ENCODE peak calls at places on chromosomes 13 and 19, in seven cellular contexts. G is osteoblast; A is Karpas-422; Y is psoas muscle; K is esophagus squamous epithelium; R is CD8-positive, alpha-beta memory T cell; Z is vagina. H is an unnamed sample.

GRCh38 chr19:18428837-18429674 is 8.9 kb downstream of the ISYNA1 start:
- DNase-seq in G (peak; percentile 99), A (peak; percentile 95), Y (peak; percentile 70), K (no peak), R (peak; percentile 97), Z (no peak), H (peak; percentile 83)

GRCh38 chr13:88919970-88920628 is 1248.9 kb downstream of the SLITRK5 start:
- DNase-seq in G (no peak), A (no peak), Y (no peak), K (no peak), R (no peak), Z (no peak), H (no peak)

GRCh38 chr19:35856546-35857149 is at the start of gene KIRREL2:
- DNase-seq in G (peak; percentile 85), A (no peak), Y (no peak), K (no peak), R (peak; percentile 58), Z (no peak), H (peak; percentile 48)

GRCh38 chr19:38655148-38655824 is 7.8 kb downstream of the ACTN4 start:
- DNase-seq in G (peak; percentile 62), A (no peak), Y (no peak), K (no peak), R (no peak), Z (no peak), H (no peak)

GRCh38 chr13:29595380-29596063 is at the start of gene SLC7A1:
- DNase-seq in G (peak; percentile 99), A (peak; percentile 96), Y (peak; percentile 80), K (peak; percentile 16), R (peak; percentile 85), Z (no peak), H (peak; percentile 94)

GRCh38 chr19:41701401-41702075 is 6.9 kb upstream of the CEACAM5 start:
- DNase-seq in G (no peak), A (peak; percentile 72), Y (no peak), K (no peak), R (no peak), Z (peak; percentile 44), H (peak; percentile 20)

GRCh38 chr13:46295531-46296464 is 84.1 kb downstream of the LRRC63 start:
- DNase-seq in G (peak; percentile 76), A (peak; percentile 47), Y (peak; percentile 20), K (no peak), R (peak; percentile 88), Z (no peak), H (peak; percentile 69)

GRCh38 chr13:53201454-53202225 is 173.0 kb downstream of the OLFM4 start:
- DNase-seq in G (peak; percentile 58), A (no peak), Y (peak; percentile 9), K (no peak), R (no peak), Z (no peak), H (no peak)

GRCh38 chr19:18879579-18880373 is 16.2 kb downstream of the CERS1 start:
- DNase-seq in G (no peak), A (peak; percentile 95), Y (no peak), K (no peak), R (no peak), Z (no peak), H (peak; percentile 83)

GRCh38 chr13:77902319-77902963 is 16.2 kb downstream of the EDNRB start:
- DNase-seq in G (no peak), A (no peak), Y (no peak), K (no peak), R (no peak), Z (no peak), H (no peak)

GRCh38 chr13:43129511-43130130 is 106.2 kb downstream of the DNAJC15 start:
- DNase-seq in G (no peak), A (peak; percentile 72), Y (no peak), K (no peak), R (no peak), Z (no peak), H (no peak)

GRCh38 chr13:23609414-23610186 is 39.4 kb downstream of the TNFRSF19 start:
- DNase-seq in G (no peak), A (no peak), Y (no peak), K (no peak), R (no peak), Z (no peak), H (no peak)

GRCh38 chr19:7492142-7493055 is 3.6 kb upstream of the PEX11G start:
- DNase-seq in G (no peak), A (no peak), Y (no peak), K (no peak), R (no peak), Z (no peak), H (no peak)

GRCh38 chr19:7494416-7495098 is 5.7 kb upstream of the PEX11G start:
- DNase-seq in G (peak; percentile 87), A (no peak), Y (peak; percentile 40), K (no peak), R (no peak), Z (no peak), H (no peak)

GRCh38 chr19:7486923-7487322 is 1.9 kb downstream of the PEX11G start:
- DNase-seq in G (peak; percentile 81), A (no peak), Y (no peak), K (no peak), R (no peak), Z (no peak), H (no peak)

GRCh38 chr19:7488736-7489353 is at the start of gene PEX11G:
- DNase-seq in G (peak; percentile 100), A (peak; percentile 95), Y (peak; percentile 92), K (peak; percentile 14), R (peak; percentile 91), Z (no peak), H (peak; percentile 80)

DNA sequence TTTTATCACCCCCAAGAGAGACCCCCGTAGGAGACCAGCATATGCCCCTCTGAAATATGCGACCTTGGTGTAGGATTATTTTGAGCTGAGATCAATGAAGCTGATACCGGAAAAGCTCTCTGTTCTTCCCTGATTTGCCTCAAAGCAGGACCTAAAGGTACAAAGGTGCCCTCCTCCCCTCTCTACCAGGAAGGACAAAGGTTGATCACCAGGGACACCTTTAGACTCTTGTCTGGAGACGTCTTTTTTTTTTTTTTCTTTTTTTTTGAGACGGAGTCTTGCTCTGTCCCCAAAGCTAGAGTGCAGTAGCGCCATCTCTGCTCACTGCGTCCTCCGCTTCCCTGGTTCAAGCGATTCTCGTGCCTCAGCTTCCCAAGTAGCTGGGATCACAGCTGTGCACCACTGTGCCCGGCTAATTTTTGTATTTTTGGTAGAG is 792 bp upstream of the PEX11G start:
- DNase-seq in G (peak; percentile 25), A (no peak), Y (no peak), K (no peak), R (no peak), Z (no peak), H (no peak)
- H3K27ac ChIP-seq in G (peak overlapping the region; percentile 92), A (no peak overlapping the region), Y (peak overlapping the region; percentile 86), K (peak overlapping the region; percentile 88), R (peak overlapping the region; percentile 72), Z (no peak overlapping the region), H (no peak overlapping the region)

GRCh38 chr13:31864307-31864706 is 125.0 kb downstream of the RXFP2 start:
- DNase-seq in G (no peak), A (no peak), Y (no peak), K (no peak), R (no peak), Z (no peak), H (no peak)

GRCh38 chr13:31869582-31869981 is 130.3 kb downstream of the RXFP2 start:
- DNase-seq in G (no peak), A (no peak), Y (no peak), K (no peak), R (no peak), Z (no peak), H (no peak)

GRCh38 chr13:31870511-31870910 is 131.2 kb downstream of the RXFP2 start:
- DNase-seq in G (no peak), A (no peak), Y (no peak), K (no peak), R (no peak), Z (no peak), H (no peak)

GRCh38 chr13:31866099-31866498 is 126.8 kb downstream of the RXFP2 start:
- DNase-seq in G (no peak), A (no peak), Y (no peak), K (no peak), R (no peak), Z (no peak), H (no peak)

GRCh38 chr13:31867709-31868108 is 128.4 kb downstream of the RXFP2 start:
- DNase-seq in G (no peak), A (no peak), Y (no peak), K (no peak), R (no peak), Z (no peak), H (no peak)
- H3K27ac ChIP-seq in G (no peak overlapping the region), A (no peak overlapping the region), Y (no peak overlapping the region), K (no peak overlapping the region), R (no peak overlapping the region), Z (no peak overlapping the region), H (no peak overlapping the region)

GRCh38 chr19:45863335-45863839 is 440 bp upstream of the SYMPK start:
- DNase-seq in G (no peak), A (no peak), Y (no peak), K (no peak), R (no peak), Z (no peak), H (no peak)

GRCh38 chr19:45862564-45863334 is at the start of gene SYMPK:
- DNase-seq in G (peak; percentile 100), A (peak; percentile 99), Y (peak; percentile 99), K (peak; percentile 95), R (peak; percentile 99), Z (peak; percentile 98), H (peak; percentile 99)

GRCh38 chr19:45862271-45862563 is 730 bp downstream of the SYMPK start:
- DNase-seq in G (no peak), A (no peak), Y (no peak), K (no peak), R (no peak), Z (no peak), H (no peak)

GRCh38 chr19:45863840-45864628 is at the start of gene FOXA3:
- DNase-seq in G (peak; percentile 92), A (peak; percentile 77), Y (peak; percentile 62), K (no peak), R (peak; percentile 71), Z (peak; percentile 82), H (peak; percentile 64)

DNA sequence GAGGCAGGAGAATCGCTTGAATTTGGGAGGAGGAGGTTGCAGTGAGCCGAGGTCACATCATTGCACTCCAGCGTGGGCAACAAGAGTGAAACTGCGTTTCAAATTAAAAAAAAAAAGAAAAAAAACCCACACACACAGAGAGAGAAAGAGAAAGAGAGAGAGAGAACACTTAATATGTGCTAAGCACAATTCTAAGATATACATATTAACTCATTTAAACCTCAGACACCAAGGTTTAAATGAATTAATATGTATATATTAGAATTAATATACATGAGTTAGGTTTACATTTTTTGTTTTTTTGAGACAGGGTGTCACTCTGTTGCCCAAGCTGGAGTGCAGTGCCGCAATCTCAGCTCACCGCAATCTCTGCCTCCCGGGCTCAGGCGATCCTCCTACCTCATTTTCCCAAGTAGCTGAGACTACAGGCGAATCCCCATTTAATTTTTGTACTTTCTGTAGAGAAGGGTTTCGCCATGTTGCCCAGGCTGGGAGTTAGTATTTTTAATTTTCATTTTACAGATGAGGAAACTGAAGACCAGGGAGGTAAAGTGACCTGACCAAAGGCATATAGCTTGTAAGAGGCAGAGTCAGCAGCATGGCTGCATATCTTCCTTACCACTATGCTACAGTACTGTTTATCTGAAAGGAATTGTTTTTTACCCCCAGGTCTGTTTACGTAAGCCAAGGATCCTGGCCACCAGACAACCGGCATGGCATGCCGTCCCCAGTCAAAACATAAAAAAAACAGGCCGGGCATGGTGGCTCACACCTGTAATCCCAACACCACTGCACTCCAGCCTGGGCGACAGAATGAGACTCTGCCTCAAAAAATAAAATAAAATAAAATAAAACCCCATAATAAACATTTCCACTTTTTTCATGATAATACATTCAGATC is 2.3 kb downstream of the SYMPK start:
- DNase-seq in G (no peak), A (no peak), Y (no peak), K (no peak), R (peak; percentile 7), Z (no peak), H (no peak)
- H3K27ac ChIP-seq in G (no peak overlapping the region), A (peak overlapping the region; percentile 40), Y (no peak overlapping the region), K (no peak overlapping the region), R (no peak overlapping the region), Z (no peak overlapping the region), H (peak overlapping the region; percentile 83)

GRCh38 chr19:5459360-5459759 is 4.1 kb downstream of the ZNRF4 start:
- DNase-seq in G (no peak), A (no peak), Y (no peak), K (no peak), R (no peak), Z (no peak), H (no peak)
- H3K27ac ChIP-seq in G (no peak overlapping the region), A (no peak overlapping the region), Y (no peak overlapping the region), K (no peak overlapping the region), R (no peak overlapping the region), Z (no peak overlapping the region), H (no peak overlapping the region)

H was measured in OCI-LY7.